ENCODE peak calls at places on chromosomes 13 and 19, in five cellular contexts. N is coronary artery, A is BE2C, I is uterus, L is heart right ventricle. O is an unnamed sample.

GRCh38 chr19:18157465-18158063 is 4.6 kb downstream of the PIK3R2 start:
- DNase-seq in L (no peak), N (no peak), I (no peak), A (peak; percentile 92), O (no peak)

GRCh38 chr19:57096640-57097361 is 23.0 kb upstream of the USP29 start:
- DNase-seq in L (no peak), N (no peak), A (no peak), I (no peak), O (no peak)

GRCh38 chr19:34711890-34712289 is 22.2 kb upstream of the ZNF181 start:
- DNase-seq in L (no peak), A (no peak), N (no peak), I (no peak), O (no peak)

GRCh38 chr19:11480927-11481776 is at the start of gene ELAVL3:
- DNase-seq in A (peak; percentile 83), I (no peak), N (no peak), L (no peak), O (no peak)

GRCh38 chr13:21048901-21049655 is 12.3 kb downstream of the LATS2 start:
- DNase-seq in L (no peak), N (no peak), I (no peak), A (no peak), O (no peak)

GRCh38 chr13:38542601-38543000 is 144.3 kb upstream of the FREM2 start:
- DNase-seq in I (no peak), A (no peak), L (no peak), N (no peak), O (no peak)

GRCh38 chr13:53398051-53398450 is 369.4 kb downstream of the OLFM4 start:
- DNase-seq in I (no peak), L (no peak), N (no peak), A (no peak), O (no peak)

GRCh38 chr19:17302391-17303166 is 646 bp downstream of the ABHD8 start:
- DNase-seq in L (no peak), N (no peak), I (peak; percentile 51), A (no peak), O (no peak)

GRCh38 chr13:59710995-59711701 is 452.6 kb downstream of the DIAPH3 start:
- DNase-seq in L (no peak), I (no peak), A (no peak), N (no peak), O (peak; percentile 6)

GRCh38 chr19:36688058-36688457 is 646 bp downstream of the ZNF567 start:
- DNase-seq in A (no peak), I (no peak), N (no peak), L (no peak), O (no peak)

GRCh38 chr19:45958763-45959516 is 14.7 kb downstream of the NOVA2 start:
- DNase-seq in I (no peak), L (no peak), N (no peak), A (no peak), O (no peak)

GRCh38 chr19:42474743-42475142 is 32.0 kb upstream of the CXCL17 start:
- DNase-seq in L (no peak), N (no peak), A (no peak), I (no peak), O (no peak)

GRCh38 chr13:44373601-44374347 is at the start of gene SERP2:
- DNase-seq in I (peak; percentile 60), N (no peak), A (peak; percentile 69), L (peak; percentile 41), O (no peak)

GRCh38 chr19:14507704-14508246 is 10.4 kb downstream of the DNAJB1 start:
- DNase-seq in N (no peak), L (no peak), I (no peak), A (no peak), O (no peak)

GRCh38 chr13:48647625-48648024 is 6.1 kb upstream of the CYSLTR2 start:
- DNase-seq in L (no peak), N (no peak), A (no peak), I (no peak), O (no peak)

GRCh38 chr13:109785141-109785891 is 1.1 kb downstream of the IRS2 start:
- DNase-seq in A (peak; percentile 63), I (peak; percentile 46), N (peak; percentile 78), L (peak; percentile 28), O (no peak)

GRCh38 chr19:18090545-18091216 is 3.9 kb upstream of the IL12RB1 start:
- DNase-seq in A (no peak), N (no peak), L (no peak), I (no peak), O (no peak)

GRCh38 chr13:44191504-44192171 is 182.0 kb upstream of the SERP2 start:
- DNase-seq in L (peak; percentile 71), N (no peak), A (peak; percentile 71), I (peak; percentile 42), O (peak; percentile 59)

GRCh38 chr19:13974073-13974472 is 21.8 kb downstream of the DCAF15 start:
- DNase-seq in I (no peak), A (peak; percentile 53), N (no peak), L (no peak), O (no peak)

GRCh38 chr13:114099918-114100445 is 32.4 kb downstream of the RASA3 start:
- DNase-seq in I (peak; percentile 27), N (no peak), L (no peak), A (peak; percentile 67), O (no peak)

GRCh38 chr19:17469371-17470203 is 737 bp upstream of the SLC27A1 start:
- DNase-seq in A (peak; percentile 96), N (peak; percentile 100), I (peak; percentile 95), L (peak; percentile 97), O (peak; percentile 82)

GRCh38 chr13:46126552-46127171 is 21.8 kb upstream of the CPB2 start:
- DNase-seq in A (peak; percentile 72), N (no peak), I (peak; percentile 51), L (peak; percentile 45), O (peak; percentile 66)

GRCh38 chr13:51125495-51126226 is 14.6 kb upstream of the C13orf42 start:
- DNase-seq in A (peak; percentile 69), I (peak; percentile 25), L (peak; percentile 53), N (no peak), O (peak; percentile 23)

DNA sequence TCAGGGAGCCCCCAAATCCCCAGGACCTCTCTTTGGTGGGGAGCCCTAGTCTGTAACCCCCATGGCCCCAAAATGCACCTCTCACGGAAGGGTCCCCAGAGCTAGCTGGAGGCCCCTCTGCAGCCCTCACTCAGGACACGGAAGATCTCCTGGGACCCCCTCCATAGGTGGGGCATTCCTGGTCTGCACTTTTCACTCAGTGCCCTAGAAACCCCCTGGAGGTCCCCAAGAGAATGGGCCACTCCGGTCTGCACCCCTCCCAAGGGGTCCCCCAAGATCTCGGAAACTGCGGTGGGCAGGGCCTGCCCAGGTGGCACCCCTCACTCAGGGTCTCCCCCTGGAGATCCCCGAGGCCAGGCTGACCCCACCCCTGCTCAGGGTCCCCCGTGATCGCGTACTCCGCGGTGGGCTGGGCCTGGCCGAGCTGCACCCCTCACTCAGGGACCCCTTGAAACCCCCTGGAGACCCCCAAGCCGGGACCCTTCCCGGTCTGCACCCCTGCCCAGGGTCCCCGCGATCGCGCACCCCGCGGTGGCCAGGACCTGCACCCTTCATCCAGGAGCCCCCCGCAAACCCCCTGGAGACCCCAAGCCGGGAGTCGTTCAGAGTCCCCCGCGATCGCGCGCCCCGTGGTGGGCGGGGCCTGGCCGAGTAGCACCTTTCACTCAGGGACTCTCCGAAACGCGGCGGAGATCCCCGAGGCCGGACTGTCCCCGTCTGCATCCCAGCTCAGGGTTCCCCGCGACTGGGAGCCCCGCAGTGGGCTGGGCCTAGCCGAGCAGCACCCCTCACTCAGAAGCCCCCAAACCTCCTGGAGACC is 1.1 kb downstream of the LMNB2 start:
- DNase-seq in L (peak; percentile 29), A (peak; percentile 44), I (peak; percentile 42), N (no peak), O (no peak)
- TF ChIP-seq CTCF in L (no peak), A (no peak), I (no peak), N (no peak), O (no peak)

DNA sequence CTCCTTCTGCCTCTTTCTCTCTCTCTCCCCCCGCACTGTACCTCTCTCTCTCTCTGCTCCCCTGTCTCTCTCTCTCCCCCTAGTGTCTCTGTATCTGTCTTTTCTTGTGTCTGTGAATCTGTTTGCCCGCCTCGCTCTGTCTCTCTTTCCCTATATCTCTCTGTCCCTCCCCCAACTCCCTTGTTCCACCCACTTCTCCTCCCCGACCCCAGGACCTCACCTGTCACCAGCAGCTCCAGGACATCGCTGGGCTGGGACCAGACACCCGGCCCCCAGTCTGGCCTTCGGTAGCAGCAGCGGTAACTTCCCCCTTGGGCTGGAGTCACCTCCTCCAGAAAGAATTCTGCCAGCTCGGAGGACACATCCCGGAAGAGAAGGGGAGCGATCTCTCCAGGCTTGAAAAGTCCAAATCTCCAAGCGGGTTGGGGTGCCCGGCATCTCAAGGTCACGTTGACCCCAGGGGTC is 3.9 kb downstream of the OSCAR start:
- DNase-seq in A (no peak), I (no peak), N (no peak), L (no peak), O (no peak)
- H3K4me3 ChIP-seq in A (no peak overlapping the region), I (no peak overlapping the region), N (peak overlapping the region; percentile 60), L (no peak overlapping the region), O (peak overlapping the region; percentile 31)

DNA sequence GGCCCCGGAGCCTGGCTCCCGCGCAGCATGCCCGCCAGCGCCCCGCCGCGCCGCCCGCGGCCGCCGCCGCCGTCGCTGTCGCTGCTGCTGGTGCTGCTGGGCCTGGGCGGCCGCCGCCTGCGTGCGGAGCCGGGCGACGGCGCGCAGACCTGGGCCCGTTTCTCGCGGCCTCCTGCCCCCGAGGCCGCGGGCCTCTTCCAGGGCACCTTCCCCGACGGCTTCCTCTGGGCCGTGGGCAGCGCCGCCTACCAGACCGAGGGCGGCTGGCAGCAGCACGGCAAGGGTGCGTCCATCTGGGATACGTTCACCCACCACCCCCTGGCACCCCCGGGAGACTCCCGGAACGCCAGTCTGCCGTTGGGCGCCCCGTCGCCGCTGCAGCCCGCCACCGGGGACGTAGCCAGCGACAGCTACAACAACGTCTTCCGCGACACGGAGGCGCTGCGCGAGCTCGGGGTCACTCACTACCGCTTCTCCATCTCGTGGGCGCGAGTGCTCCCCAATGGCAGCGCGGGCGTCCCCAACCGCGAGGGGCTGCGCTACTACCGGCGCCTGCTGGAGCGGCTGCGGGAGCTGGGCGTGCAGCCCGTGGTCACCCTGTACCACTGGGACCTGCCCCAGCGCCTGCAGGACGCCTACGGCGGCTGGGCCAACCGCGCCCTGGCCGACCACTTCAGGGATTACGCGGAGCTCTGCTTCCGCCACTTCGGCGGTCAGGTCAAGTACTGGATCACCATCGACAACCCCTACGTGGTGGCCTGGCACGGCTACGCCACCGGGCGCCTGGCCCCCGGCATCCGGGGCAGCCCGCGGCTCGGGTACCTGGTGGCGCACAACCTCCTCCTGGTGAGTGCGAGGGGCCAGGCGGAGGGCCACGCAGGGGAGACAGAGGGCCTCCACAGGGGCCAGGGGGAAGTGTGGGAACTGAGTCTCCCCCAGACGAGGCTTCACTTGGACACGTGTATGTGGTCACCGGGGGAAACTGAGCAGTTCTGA is at the start of gene KL:
- DNase-seq in A (peak; percentile 28), N (no peak), I (peak; percentile 25), L (peak; percentile 38), O (no peak)
- TF ChIP-seq CTCF in A (no peak), N (no peak), I (no peak), L (no peak), O (no peak)

DNA sequence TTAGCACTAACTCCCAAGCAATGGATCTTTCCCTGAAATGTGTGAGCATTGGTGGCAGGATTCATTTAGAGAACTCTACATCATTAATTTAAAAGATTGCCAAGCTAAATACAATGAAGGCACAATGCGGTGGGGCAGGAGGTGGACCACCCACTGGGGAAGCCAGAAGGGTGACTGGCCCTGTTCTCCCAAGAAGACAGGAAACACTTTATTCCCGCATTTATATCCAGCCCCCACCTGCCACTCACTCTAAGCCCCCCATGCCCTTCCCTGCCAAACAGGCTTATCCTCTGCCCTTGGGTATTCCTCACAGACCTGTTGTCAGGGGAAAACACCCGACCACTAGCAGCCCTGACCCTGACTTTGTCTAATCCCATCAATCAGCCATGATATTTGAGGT is 189.1 kb upstream of the UBL3 start:
- DNase-seq in A (no peak), I (no peak), N (no peak), L (no peak), O (no peak)
- H3K4me3 ChIP-seq in A (no peak overlapping the region), I (no peak overlapping the region), N (no peak overlapping the region), L (no peak overlapping the region), O (no peak overlapping the region)

GRCh38 chr19:53308339-53308811 is 25.2 kb upstream of the ZNF845 start:
- DNase-seq in A (peak; percentile 51), N (no peak), I (no peak), L (no peak), O (no peak)
- TF ChIP-seq CTCF in A (peak; percentile 57), N (no peak), I (no peak), L (peak; percentile 36), O (no peak)

O was measured in astrocyte of the cerebellum.